ENCODE peak calls at places on chromosomes 2 and 18, in ten cellular contexts. C is GM10248, U is heart left ventricle, F is GM12864, T is GM13977, P is keratinocyte, G is lower lobe of right lung, M is type B pancreatic cell, L is cardiac muscle cell, B is nephron progenitor cell. R is an unnamed sample.

GRCh38 chr2:215535726-215536125 is 99.9 kb upstream of the FN1 start:
- DNase-seq in C (no peak), U (no peak), F (no peak), T (no peak), P (no peak), G (no peak), M (no peak), L (no peak), B (no peak), R (no peak)

GRCh38 chr2:234377761-234378341 is 119.0 kb downstream of the ARL4C start:
- DNase-seq in C (no peak), U (no peak), F (no peak), T (no peak), P (no peak), G (no peak), M (no peak), L (no peak), B (peak; percentile 38), R (peak; percentile 87)

GRCh38 chr2:64845273-64845905 is 143.8 kb upstream of the SLC1A4 start:
- DNase-seq in C (no peak), U (no peak), F (no peak), T (no peak), P (no peak), G (no peak), M (no peak), L (no peak), B (no peak), R (no peak)

GRCh38 chr18:27964811-27965210 is 212.1 kb downstream of the CDH2 start:
- DNase-seq in C (no peak), U (no peak), F (no peak), T (no peak), P (peak; percentile 23), G (no peak), M (no peak), L (peak; percentile 18), B (no peak), R (no peak)

GRCh38 chr2:179263015-179263414 is 1.6 kb downstream of the SESTD1 start:
- DNase-seq in C (no peak), U (no peak), F (no peak), T (no peak), P (no peak), G (no peak), M (no peak), L (no peak), B (no peak), R (no peak)

GRCh38 chr2:70523996-70524965 is 29.3 kb downstream of the TGFA start:
- DNase-seq in C (no peak), U (no peak), F (no peak), T (no peak), P (peak; percentile 95), G (peak; percentile 77), M (no peak), L (no peak), B (no peak), R (peak; percentile 28)

GRCh38 chr2:195721042-195721441 is 64.0 kb downstream of the SLC39A10 start:
- DNase-seq in C (no peak), U (no peak), F (no peak), T (no peak), P (no peak), G (no peak), M (no peak), L (no peak), B (no peak), R (no peak)

GRCh38 chr2:121626777-121627524 is 22.3 kb downstream of the CLASP1 start:
- DNase-seq in C (no peak), U (no peak), F (no peak), T (no peak), P (no peak), G (peak; percentile 57), M (no peak), L (no peak), B (no peak), R (no peak)

GRCh38 chr18:37566479-37567060 is 972 bp upstream of the CELF4 start:
- DNase-seq in C (no peak), U (no peak), F (no peak), T (peak; percentile 34), P (no peak), G (no peak), M (no peak), L (peak; percentile 12), B (peak; percentile 29), R (no peak)

GRCh38 chr2:205914736-205915510 is 171.1 kb downstream of the INO80D start:
- DNase-seq in C (no peak), U (no peak), F (no peak), T (no peak), P (no peak), G (no peak), M (no peak), L (no peak), B (no peak), R (no peak)

GRCh38 chr18:1544016-1544415 is 639.3 kb downstream of the ADCYAP1 start:
- DNase-seq in C (no peak), U (no peak), F (no peak), T (no peak), P (no peak), G (no peak), M (no peak), L (no peak), B (no peak), R (no peak)

GRCh38 chr18:24244698-24245097 is 105.8 kb downstream of the CABYR start:
- DNase-seq in C (no peak), U (no peak), F (no peak), T (no peak), P (no peak), G (no peak), M (no peak), L (no peak), B (no peak), R (no peak)

GRCh38 chr2:207133493-207133861 is 32.3 kb downstream of the KLF7 start:
- DNase-seq in C (no peak), U (no peak), F (no peak), T (no peak), P (no peak), G (no peak), M (no peak), L (no peak), B (no peak), R (no peak)

GRCh38 chr2:72745679-72746368 is 80.0 kb downstream of the EXOC6B start:
- DNase-seq in C (peak; percentile 12), U (no peak), F (peak; percentile 30), T (peak; percentile 16), P (no peak), G (no peak), M (no peak), L (peak; percentile 76), B (peak; percentile 6), R (peak; percentile 44)

GRCh38 chr2:10935953-10936942 is 24.5 kb downstream of the KCNF1 start:
- DNase-seq in C (no peak), U (no peak), F (no peak), T (no peak), P (no peak), G (no peak), M (no peak), L (no peak), B (no peak), R (peak; percentile 84)

GRCh38 chr2:111208639-111209038 is 87.9 kb downstream of the BCL2L11 start:
- DNase-seq in C (no peak), U (no peak), F (no peak), T (no peak), P (no peak), G (no peak), M (no peak), L (no peak), B (no peak), R (no peak)

GRCh38 chr18:76977108-76977621 is 154.8 kb downstream of the ZNF236 start:
- DNase-seq in C (no peak), U (peak; percentile 12), F (no peak), T (no peak), P (no peak), G (no peak), M (peak; percentile 53), L (no peak), B (no peak), R (no peak)

GRCh38 chr18:21262979-21263378 is 20.9 kb downstream of the GREB1L start:
- DNase-seq in C (no peak), U (no peak), F (no peak), T (no peak), P (no peak), G (no peak), M (no peak), L (no peak), B (no peak), R (no peak)

DNA sequence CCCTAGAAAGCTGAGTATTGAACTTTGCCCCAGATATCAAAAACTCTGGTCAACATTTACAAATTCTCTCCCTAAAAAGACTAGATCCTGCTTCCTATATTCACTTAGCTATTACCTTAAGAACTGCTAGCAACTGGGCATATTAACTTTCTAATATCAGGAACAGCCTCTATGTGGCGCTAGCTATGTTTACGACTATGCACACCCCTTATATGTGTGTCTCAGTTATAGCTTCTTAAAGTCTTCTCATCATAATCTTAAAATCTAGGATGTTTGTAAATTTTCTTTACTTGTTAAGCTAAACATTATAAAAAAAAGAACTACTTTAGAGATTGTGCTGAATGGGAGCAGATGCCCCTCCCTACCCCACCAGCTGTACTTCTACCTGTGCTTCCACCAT is 1.7 kb upstream of the STAMBP start:
- DNase-seq in C (no peak), U (no peak), F (no peak), T (no peak), P (no peak), G (no peak), M (no peak), L (peak; percentile 20), B (no peak), R (no peak)
- TF ChIP-seq CTCF in C (peak; percentile 30), U (no peak), F (peak; percentile 52), T (peak; percentile 53), P (peak; percentile 36), G (no peak), M (peak; percentile 58), L (peak; percentile 55), B (no peak), R (peak; percentile 45)

DNA sequence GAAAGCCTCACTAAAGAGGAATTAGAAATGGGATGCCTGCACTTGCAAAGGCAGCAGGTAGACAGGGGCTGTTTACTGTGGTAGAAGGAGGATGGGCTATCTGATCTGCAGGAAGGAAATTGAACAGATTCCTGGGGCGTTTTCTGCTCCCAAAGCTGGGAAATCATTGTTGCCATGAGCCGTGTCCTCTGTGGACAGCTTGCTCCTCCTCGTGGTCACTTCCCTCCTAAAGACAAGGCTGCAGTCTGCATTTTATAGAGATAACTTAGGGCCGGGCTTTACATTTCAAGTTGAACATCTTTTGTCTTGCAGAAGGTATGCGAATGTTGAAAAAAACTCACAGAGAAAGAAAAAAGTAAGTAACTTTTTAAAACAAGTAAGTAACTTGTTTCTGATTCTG is 50.9 kb downstream of the DCDC2C start:
- DNase-seq in C (no peak), U (no peak), F (no peak), T (no peak), P (no peak), G (no peak), M (no peak), L (no peak), B (no peak), R (no peak)
- TF ChIP-seq CTCF in C (no peak), U (no peak), F (no peak), T (no peak), P (no peak), G (no peak), M (no peak), L (no peak), B (no peak), R (no peak)

GRCh38 chr2:60565472-60565871 is 12.0 kb upstream of the BCL11A start:
- DNase-seq in C (no peak), U (no peak), F (no peak), T (no peak), P (no peak), G (no peak), M (no peak), L (no peak), B (peak; percentile 37), R (no peak)
- TF ChIP-seq CTCF in C (no peak), U (peak; percentile 19), F (peak; percentile 35), T (peak; percentile 43), P (no peak), G (peak; percentile 27), M (peak; percentile 59), L (peak; percentile 28), B (peak; percentile 28), R (peak; percentile 36)

GRCh38 chr2:165969227-165969626 is 15.7 kb upstream of the TTC21B start:
- DNase-seq in C (no peak), U (no peak), F (no peak), T (no peak), P (no peak), G (no peak), M (no peak), L (no peak), B (no peak), R (no peak)
- TF ChIP-seq CTCF in C (no peak), U (no peak), F (no peak), T (no peak), P (no peak), G (no peak), M (no peak), L (no peak), B (no peak), R (peak; percentile 6)

R was measured in AG09309.